ENCODE peak calls at places on chromosomes 5 and 9, in eight cellular contexts. Q, Y, W, C, R, S, I and B are unnamed samples.

GRCh38 chr5:179261301-179262125 is 83.7 kb downstream of the ADAMTS2 start:
- DNase-seq in Q (no peak), Y (peak), W (no peak), C (no peak), R (no peak), S (peak), I (peak), B (no peak)

GRCh38 chr5:122121782-122122465 is 7.4 kb upstream of the ZNF474 start:
- DNase-seq in Q (no peak), Y (no peak), W (no peak), C (no peak), R (no peak), S (peak), I (peak), B (no peak)

GRCh38 chr9:137272241-137273094 is 5.1 kb upstream of the TOR4A start:
- DNase-seq in Q (no peak), Y (no peak), W (no peak), C (no peak), R (no peak), S (no peak), I (no peak), B (no peak)

GRCh38 chr9:83434254-83434653 is 103.9 kb downstream of the FRMD3 start:
- DNase-seq in Q (no peak), Y (no peak), W (no peak), C (no peak), R (peak), S (no peak), I (no peak), B (no peak)

GRCh38 chr5:124869481-124870033 is 123.1 kb upstream of the ZNF608 start:
- DNase-seq in Q (no peak), Y (no peak), W (no peak), C (no peak), R (no peak), S (no peak), I (no peak), B (no peak)

GRCh38 chr9:99057665-99058625 is 47.0 kb upstream of the TGFBR1 start:
- DNase-seq in Q (no peak), Y (peak), W (peak), C (no peak), R (peak), S (peak), I (peak), B (no peak)

GRCh38 chr5:112413611-112414010 is 5.5 kb downstream of the EPB41L4A start:
- DNase-seq in Q (no peak), Y (no peak), W (no peak), C (no peak), R (no peak), S (no peak), I (no peak), B (no peak)

GRCh38 chr5:13991365-13991764 is 46.9 kb upstream of the DNAH5 start:
- DNase-seq in Q (no peak), Y (no peak), W (no peak), C (no peak), R (no peak), S (no peak), I (no peak), B (no peak)

GRCh38 chr9:104227108-104227507 is 133.0 kb downstream of the SMC2 start:
- DNase-seq in Q (no peak), Y (no peak), W (no peak), C (no peak), R (no peak), S (peak), I (no peak), B (no peak)

GRCh38 chr9:98943682-98944129 is at the start of gene COL15A1:
- DNase-seq in Q (peak), Y (no peak), W (no peak), C (peak), R (no peak), S (peak), I (no peak), B (peak)

GRCh38 chr5:157217289-157218024 is 36.8 kb downstream of the ITK start:
- DNase-seq in Q (no peak), Y (no peak), W (no peak), C (no peak), R (no peak), S (no peak), I (no peak), B (no peak)

GRCh38 chr5:143782588-143783386 is 29.2 kb upstream of the HMHB1 start:
- DNase-seq in Q (no peak), Y (no peak), W (no peak), C (no peak), R (no peak), S (no peak), I (no peak), B (peak)

GRCh38 chr5:161442471-161442870 is 104.1 kb downstream of the GABRB2 start:
- DNase-seq in Q (no peak), Y (no peak), W (no peak), C (no peak), R (no peak), S (no peak), I (no peak), B (no peak)

GRCh38 chr9:136088939-136089696 is 6.0 kb downstream of the NACC2 start:
- DNase-seq in Q (no peak), Y (no peak), W (no peak), C (no peak), R (no peak), S (no peak), I (no peak), B (peak)

GRCh38 chr9:136220017-136220729 is 15.2 kb upstream of the LHX3 start:
- DNase-seq in Q (no peak), Y (no peak), W (no peak), C (no peak), R (no peak), S (peak), I (peak), B (no peak)

GRCh38 chr5:140318778-140319177 is 15.9 kb upstream of the PFDN1 start:
- DNase-seq in Q (no peak), Y (no peak), W (no peak), C (no peak), R (no peak), S (no peak), I (no peak), B (no peak)

GRCh38 chr5:124906339-124907097 is 160.1 kb upstream of the ZNF608 start:
- DNase-seq in Q (no peak), Y (peak), W (no peak), C (peak), R (peak), S (peak), I (peak), B (peak)

GRCh38 chr5:96758621-96759020 is 49.1 kb downstream of the ERAP1 start:
- DNase-seq in Q (no peak), Y (no peak), W (no peak), C (no peak), R (no peak), S (peak), I (peak), B (no peak)

GRCh38 chr5:19855031-19855430 is 133.0 kb downstream of the CDH18 start:
- DNase-seq in Q (no peak), Y (no peak), W (no peak), C (no peak), R (no peak), S (peak), I (peak), B (no peak)

GRCh38 chr5:176819476-176819875 is 9.1 kb downstream of the UNC5A start:
- DNase-seq in Q (no peak), Y (no peak), W (no peak), C (no peak), R (no peak), S (no peak), I (no peak), B (no peak)

GRCh38 chr5:14806452-14806851 is 65.1 kb downstream of the ANKH start:
- DNase-seq in Q (no peak), Y (peak), W (no peak), C (peak), R (no peak), S (peak), I (peak), B (no peak)